ENCODE peak calls at places on chromosomes 2 and 18, in five cellular contexts. J is neuronal stem cell, D is tibial nerve, F is kidney, G is body of pancreas. Z is an unnamed sample.

GRCh38 chr18:63511285-63511684 is 30.9 kb upstream of the SERPINB12 start:
- DNase-seq in J (peak; percentile 39), D (no peak), F (no peak), G (no peak), Z (no peak)

GRCh38 chr2:195150819-195151218 is 506.2 kb upstream of the SLC39A10 start:
- DNase-seq in J (no peak), D (no peak), F (no peak), G (no peak), Z (no peak)

GRCh38 chr2:115976916-115977315 is 1534.5 kb downstream of the DPP10 start:
- DNase-seq in J (no peak), D (no peak), F (no peak), G (no peak), Z (no peak)

GRCh38 chr2:196233808-196234501 is 62.6 kb upstream of the STK17B start:
- DNase-seq in J (no peak), D (no peak), F (no peak), G (no peak), Z (no peak)

GRCh38 chr2:218036371-218036770 is 32.7 kb upstream of the RUFY4 start:
- DNase-seq in J (no peak), D (no peak), F (no peak), G (no peak), Z (no peak)

GRCh38 chr18:41917199-41917598 is 37.8 kb upstream of the PIK3C3 start:
- DNase-seq in J (no peak), D (no peak), F (no peak), G (no peak), Z (no peak)

GRCh38 chr18:50340078-50340477 is 34.8 kb upstream of the SKA1 start:
- DNase-seq in J (no peak), D (no peak), F (no peak), G (no peak), Z (no peak)

GRCh38 chr2:224434618-224435017 is 32.7 kb upstream of the FAM124B start:
- DNase-seq in J (no peak), D (no peak), F (no peak), G (no peak), Z (no peak)

GRCh38 chr2:144078802-144079386 is 441.0 kb downstream of the ZEB2 start:
- DNase-seq in J (no peak), D (no peak), F (no peak), G (no peak), Z (no peak)

GRCh38 chr2:63000801-63001200 is 49.8 kb upstream of the OTX1 start:
- DNase-seq in J (no peak), D (no peak), F (no peak), G (no peak), Z (no peak)

GRCh38 chr2:101883860-101884259 is 107.9 kb upstream of the IL1R2 start:
- DNase-seq in J (peak; percentile 6), D (no peak), F (no peak), G (peak; percentile 21), Z (no peak)

GRCh38 chr2:3480352-3481010 is 38.9 kb downstream of the ADI1 start:
- DNase-seq in J (no peak), D (no peak), F (no peak), G (peak; percentile 72), Z (no peak)

GRCh38 chr2:211745295-211746097 is 793.1 kb downstream of the ERBB4 start:
- DNase-seq in J (peak; percentile 66), D (no peak), F (no peak), G (peak; percentile 54), Z (no peak)

GRCh38 chr2:19488009-19488691 is 129.7 kb upstream of the OSR1 start:
- DNase-seq in J (no peak), D (no peak), F (no peak), G (no peak), Z (no peak)

GRCh38 chr2:25561136-25561850 is 112.1 kb downstream of the DTNB start:
- DNase-seq in J (no peak), D (no peak), F (no peak), G (no peak), Z (no peak)

GRCh38 chr2:105396254-105397024 is 2.4 kb downstream of the FHL2 start:
- DNase-seq in J (no peak), D (peak; percentile 41), F (no peak), G (no peak), Z (no peak)

GRCh38 chr2:105397025-105397722 is 1.7 kb downstream of the FHL2 start:
- DNase-seq in J (no peak), D (no peak), F (no peak), G (no peak), Z (peak; percentile 56)

GRCh38 chr2:105399207-105399861 is 483 bp upstream of the FHL2 start:
- DNase-seq in J (no peak), D (no peak), F (peak; percentile 79), G (no peak), Z (peak; percentile 61)

GRCh38 chr2:105398522-105399206 is at the start of gene FHL2:
- DNase-seq in J (peak; percentile 74), D (peak; percentile 37), F (peak; percentile 91), G (peak; percentile 45), Z (peak; percentile 79)

GRCh38 chr2:105397959-105398521 is 811 bp downstream of the FHL2 start:
- DNase-seq in J (no peak), D (no peak), F (no peak), G (no peak), Z (no peak)
- H3K4me3 ChIP-seq in J (peak overlapping the region; percentile 86), D (peak overlapping the region; percentile 62), F (peak overlapping the region; percentile 64), G (no peak overlapping the region), Z (peak overlapping the region; percentile 88)

GRCh38 chr2:119702203-119702917 is 23.4 kb downstream of the TMEM177 start:
- DNase-seq in J (no peak), D (no peak), F (no peak), G (no peak), Z (no peak)
- H3K4me1 ChIP-seq in J (peaks cover 28% of the 10 kb centered on the region), D (no peaks in the 10 kb centered on the region), F (no peaks in the 10 kb centered on the region), G (peaks cover 4% of the 10 kb centered on the region), Z (no peaks in the 10 kb centered on the region)

GRCh38 chr18:3180325-3180724 is 39.4 kb downstream of the MYOM1 start:
- DNase-seq in J (peak; percentile 47), D (no peak), F (no peak), G (no peak), Z (no peak)
- H3K27ac ChIP-seq in J (peak overlapping the region; percentile 61), D (no peak overlapping the region), F (no peak overlapping the region), G (no peak overlapping the region), Z (peak overlapping the region; percentile 6)

GRCh38 chr2:222298311-222299150 is at the start of gene PAX3:
- DNase-seq in J (no peak), D (no peak), F (no peak), G (no peak), Z (no peak)

GRCh38 chr2:222296311-222296736 is 2.5 kb downstream of the PAX3 start:
- DNase-seq in J (no peak), D (no peak), F (no peak), G (no peak), Z (no peak)

GRCh38 chr2:222296911-222297599 is 1.7 kb downstream of the PAX3 start:
- DNase-seq in J (no peak), D (no peak), F (peak; percentile 70), G (no peak), Z (no peak)

GRCh38 chr2:222298000-222298310 is 843 bp downstream of the PAX3 start:
- DNase-seq in J (no peak), D (no peak), F (no peak), G (no peak), Z (no peak)

DNA sequence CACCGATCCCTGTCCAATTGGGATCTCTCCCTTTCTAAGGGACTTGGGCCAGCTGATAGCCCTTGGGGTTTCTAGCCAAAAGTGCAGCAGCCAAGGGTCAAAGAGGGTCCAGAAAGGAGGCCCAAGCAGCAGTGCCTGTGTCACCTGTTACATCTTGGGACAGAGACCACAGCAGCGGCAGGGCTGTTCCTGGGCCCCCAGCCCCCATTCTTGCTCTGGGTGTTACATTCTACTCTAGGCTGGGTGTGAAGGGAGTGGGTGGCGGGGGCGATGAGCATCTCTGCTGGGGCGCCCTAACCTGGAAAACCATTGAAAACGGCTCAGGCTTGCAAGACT is 1.2 kb downstream of the PAX3 start:
- DNase-seq in J (no peak), D (no peak), F (no peak), G (no peak), Z (no peak)
- H3K4me3 ChIP-seq in J (no peak overlapping the region), D (no peak overlapping the region), F (no peak overlapping the region), G (no peak overlapping the region), Z (no peak overlapping the region)

DNA sequence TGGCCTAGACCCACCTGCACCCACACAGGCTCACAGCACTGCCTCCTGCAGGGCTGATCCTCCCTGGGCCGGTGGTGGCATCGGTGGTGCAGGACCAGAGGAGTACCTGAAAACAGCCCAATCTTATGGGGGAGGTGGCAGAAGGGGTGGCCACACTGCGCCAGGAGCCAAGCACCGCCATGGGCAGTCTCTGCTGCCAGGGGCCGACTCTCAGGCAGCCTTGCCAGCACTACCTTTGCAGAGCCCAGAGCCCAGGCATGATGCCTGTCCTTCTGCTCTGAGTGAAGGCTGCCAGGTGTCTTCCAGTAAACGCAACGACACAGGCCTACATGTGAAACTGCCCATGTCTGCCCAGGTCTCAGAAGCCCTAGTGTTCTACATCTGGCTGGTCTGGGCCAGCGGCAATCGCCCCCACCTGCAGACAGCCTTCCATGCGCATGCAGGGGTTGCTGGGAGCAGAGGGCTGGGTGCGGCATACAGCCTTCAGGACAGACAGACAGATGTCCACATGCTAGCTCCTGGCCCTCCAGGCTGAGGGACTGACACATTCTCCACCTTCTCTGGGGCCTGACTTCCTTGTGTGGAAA is 6.8 kb downstream of the HS6ST1 start:
- DNase-seq in J (no peak), D (no peak), F (peak; percentile 49), G (peak; percentile 11), Z (peak; percentile 4)
- H3K4me1 ChIP-seq in J (peaks cover 44% of the 10 kb centered on the region), D (no peaks in the 10 kb centered on the region), F (peaks cover 16% of the 10 kb centered on the region), G (peaks cover 98% of the 10 kb centered on the region), Z (peaks cover 22% of the 10 kb centered on the region)

GRCh38 chr2:2045191-2045590 is 285.9 kb downstream of the MYT1L start:
- DNase-seq in J (no peak), D (no peak), F (no peak), G (no peak), Z (no peak)

GRCh38 chr2:2044658-2045057 is 286.4 kb downstream of the MYT1L start:
- DNase-seq in J (no peak), D (no peak), F (no peak), G (no peak), Z (no peak)

GRCh38 chr2:2046497-2046896 is 284.6 kb downstream of the MYT1L start:
- DNase-seq in J (no peak), D (no peak), F (no peak), G (no peak), Z (no peak)

GRCh38 chr2:2050321-2050905 is 280.7 kb downstream of the MYT1L start:
- DNase-seq in J (no peak), D (no peak), F (no peak), G (no peak), Z (no peak)

DNA sequence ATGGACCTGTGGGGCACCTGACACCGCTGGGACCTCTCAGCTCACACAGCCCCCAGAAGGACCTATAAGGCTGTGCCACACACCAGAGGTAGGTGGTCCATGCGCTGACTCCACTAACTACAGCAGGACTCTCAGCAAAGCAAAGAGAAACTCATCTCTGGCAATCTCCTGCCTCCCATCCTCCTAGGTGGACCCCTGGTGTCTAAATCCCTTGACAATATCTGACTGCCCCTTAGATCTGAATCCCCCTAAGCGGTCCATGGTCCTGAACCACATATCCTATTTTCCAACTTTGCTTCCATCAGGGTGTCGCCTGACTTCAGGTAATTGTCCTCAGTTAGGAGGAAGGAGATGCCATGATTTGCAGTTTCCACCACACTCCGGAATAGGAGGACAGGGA is 282.6 kb downstream of the MYT1L start:
- DNase-seq in J (no peak), D (no peak), F (no peak), G (no peak), Z (no peak)
- H3K27ac ChIP-seq in J (no peak overlapping the region), D (no peak overlapping the region), F (no peak overlapping the region), G (no peak overlapping the region), Z (no peak overlapping the region)

GRCh38 chr18:11982981-11983380 is 1.7 kb downstream of the IMPA2 start:
- DNase-seq in J (no peak), D (no peak), F (no peak), G (no peak), Z (no peak)
- H3K4me3 ChIP-seq in J (peak overlapping the region; percentile 79), D (no peak overlapping the region), F (peak overlapping the region; percentile 71), G (peak overlapping the region; percentile 36), Z (no peak overlapping the region)

Z was measured in ascending aorta.